ENCODE peak calls at places on chromosomes 6 and 20, in ten cellular contexts. Q, P, J, T, B, X, M, U, W and S are unnamed samples.

GRCh38 chr20:48892049-48892470 is 29.5 kb upstream of the ARFGEF2 start:
- DNase-seq in T (no peak), U (no peak), M (no peak), J (no peak), W (no peak), X (no peak), Q (no peak), B (no peak), P (no peak), S (no peak)

GRCh38 chr6:54248319-54248718 is 59.9 kb upstream of the TINAG start:
- DNase-seq in Q (no peak), T (no peak), P (no peak), B (no peak), W (no peak), U (no peak), J (no peak), M (no peak), X (no peak), S (no peak)

GRCh38 chr6:42745083-42745637 is 743 bp downstream of the TBCC start:
- DNase-seq in B (peak), T (peak), J (peak), W (peak), U (peak), M (peak), P (peak), Q (peak), X (peak), S (peak)

GRCh38 chr20:63775096-63775978 is 35.8 kb downstream of the SLC2A4RG start:
- DNase-seq in X (no peak), Q (no peak), P (no peak), J (no peak), T (no peak), B (peak), U (no peak), W (no peak), M (peak), S (peak)

GRCh38 chr20:41443667-41444066 is 77.0 kb upstream of the EMILIN3 start:
- DNase-seq in T (no peak), M (no peak), W (no peak), P (peak), X (no peak), J (no peak), U (no peak), B (no peak), Q (no peak), S (no peak)

GRCh38 chr6:132167966-132168365 is 216.8 kb upstream of the CCN2 start:
- DNase-seq in B (no peak), J (no peak), P (no peak), X (no peak), M (no peak), Q (no peak), W (no peak), U (no peak), T (no peak), S (no peak)

GRCh38 chr6:35084041-35084491 is 57.1 kb downstream of the TCP11 start:
- DNase-seq in T (no peak), M (no peak), X (peak), P (no peak), W (no peak), U (peak), J (peak), Q (no peak), B (peak), S (no peak)

GRCh38 chr6:85404497-85405174 is 45.2 kb upstream of the NT5E start:
- DNase-seq in P (no peak), B (no peak), J (no peak), U (no peak), X (no peak), Q (no peak), W (peak), T (no peak), M (peak), S (no peak)

GRCh38 chr6:87660226-87660886 is 41.7 kb downstream of the AKIRIN2 start:
- DNase-seq in B (no peak), P (peak), Q (peak), J (no peak), X (no peak), M (no peak), U (no peak), T (no peak), W (no peak), S (no peak)

GRCh38 chr6:111777357-111777756 is 95.9 kb downstream of the FYN start:
- DNase-seq in P (peak), X (no peak), J (no peak), T (no peak), B (no peak), W (no peak), U (no peak), Q (no peak), M (no peak), S (peak)

GRCh38 chr6:65937982-65938381 is 231.0 kb upstream of the EYS start:
- DNase-seq in J (no peak), X (no peak), M (peak), W (peak), Q (peak), P (no peak), T (no peak), B (no peak), U (no peak), S (no peak)

GRCh38 chr6:25277857-25278256 is 1.3 kb upstream of the CARMIL1 start:
- DNase-seq in U (no peak), T (no peak), W (no peak), Q (no peak), X (no peak), J (no peak), B (no peak), P (no peak), M (no peak), S (no peak)

GRCh38 chr6:157240059-157240959 is 83.0 kb downstream of the TMEM242 start:
- DNase-seq in B (peak), X (peak), W (no peak), M (peak), T (no peak), P (no peak), Q (no peak), U (no peak), J (no peak), S (peak)

GRCh38 chr6:108799791-108800190 is 48.4 kb upstream of the ARMC2 start:
- DNase-seq in T (no peak), M (no peak), W (no peak), Q (no peak), U (no peak), J (no peak), X (no peak), P (no peak), B (no peak), S (no peak)

GRCh38 chr6:42331019-42331418 is 113.4 kb upstream of the MRPS10 start:
- DNase-seq in T (no peak), P (no peak), W (no peak), J (no peak), U (no peak), X (no peak), Q (no peak), M (no peak), B (no peak), S (no peak)

GRCh38 chr6:47334334-47334733 is 24.6 kb upstream of the TNFRSF21 start:
- DNase-seq in U (no peak), B (no peak), M (no peak), Q (no peak), J (no peak), P (no peak), X (no peak), T (no peak), W (no peak), S (no peak)

GRCh38 chr6:140921366-140922226 is 1211.1 kb upstream of the GJE1 start:
- DNase-seq in J (no peak), M (no peak), X (no peak), B (no peak), W (peak), T (no peak), Q (peak), P (peak), U (no peak), S (peak)

GRCh38 chr6:111761783-111762312 is 111.4 kb downstream of the FYN start:
- DNase-seq in J (no peak), P (peak), Q (no peak), W (no peak), X (peak), B (no peak), M (no peak), T (no peak), U (no peak), S (no peak)

GRCh38 chr20:63819224-63819917 is 11.7 kb downstream of the ZBTB46 start:
- DNase-seq in U (no peak), X (no peak), J (no peak), W (peak), T (no peak), M (no peak), B (no peak), P (peak), Q (no peak), S (no peak)

GRCh38 chr6:38345586-38345985 is 294.1 kb downstream of the BTBD9 start:
- DNase-seq in U (no peak), Q (no peak), T (no peak), J (no peak), B (no peak), P (no peak), X (no peak), W (no peak), M (no peak), S (no peak)

GRCh38 chr6:169075211-169075621 is 178.4 kb downstream of the THBS2 start:
- DNase-seq in B (peak), Q (peak), M (peak), J (peak), P (peak), T (no peak), X (no peak), W (no peak), U (no peak), S (no peak)

GRCh38 chr20:15637971-15638754 is 935.1 kb downstream of the KIF16B start:
- DNase-seq in W (no peak), Q (no peak), P (no peak), J (no peak), U (no peak), T (no peak), B (no peak), X (no peak), M (peak), S (no peak)

GRCh38 chr6:168619560-168620314 is 178.8 kb downstream of the SMOC2 start:
- DNase-seq in W (no peak), J (no peak), X (no peak), T (no peak), U (no peak), Q (no peak), B (no peak), M (no peak), P (peak), S (no peak)

GRCh38 chr6:132298344-132298949 is 102.8 kb downstream of the MOXD1 start:
- DNase-seq in Q (peak), W (peak), J (no peak), T (no peak), U (no peak), P (peak), X (no peak), M (peak), B (no peak), S (peak)

GRCh38 chr20:48176139-48176538 is 390.9 kb upstream of the SULF2 start:
- DNase-seq in M (no peak), P (no peak), W (no peak), B (no peak), U (no peak), J (no peak), X (no peak), T (no peak), Q (no peak), S (no peak)

GRCh38 chr6:150028799-150029198 is 3.5 kb upstream of the RAET1L start:
- DNase-seq in U (no peak), Q (no peak), W (no peak), T (no peak), M (no peak), J (no peak), P (no peak), X (peak), B (no peak), S (no peak)

GRCh38 chr6:139605350-139605749 is 230.9 kb upstream of the CITED2 start:
- DNase-seq in J (no peak), P (no peak), X (no peak), B (no peak), M (no peak), U (no peak), W (no peak), T (no peak), Q (peak), S (no peak)

GRCh38 chr6:2741756-2742155 is 9.0 kb downstream of the MYLK4 start:
- DNase-seq in Q (no peak), X (no peak), T (no peak), W (no peak), M (no peak), U (no peak), P (no peak), B (no peak), J (no peak), S (no peak)

DNA sequence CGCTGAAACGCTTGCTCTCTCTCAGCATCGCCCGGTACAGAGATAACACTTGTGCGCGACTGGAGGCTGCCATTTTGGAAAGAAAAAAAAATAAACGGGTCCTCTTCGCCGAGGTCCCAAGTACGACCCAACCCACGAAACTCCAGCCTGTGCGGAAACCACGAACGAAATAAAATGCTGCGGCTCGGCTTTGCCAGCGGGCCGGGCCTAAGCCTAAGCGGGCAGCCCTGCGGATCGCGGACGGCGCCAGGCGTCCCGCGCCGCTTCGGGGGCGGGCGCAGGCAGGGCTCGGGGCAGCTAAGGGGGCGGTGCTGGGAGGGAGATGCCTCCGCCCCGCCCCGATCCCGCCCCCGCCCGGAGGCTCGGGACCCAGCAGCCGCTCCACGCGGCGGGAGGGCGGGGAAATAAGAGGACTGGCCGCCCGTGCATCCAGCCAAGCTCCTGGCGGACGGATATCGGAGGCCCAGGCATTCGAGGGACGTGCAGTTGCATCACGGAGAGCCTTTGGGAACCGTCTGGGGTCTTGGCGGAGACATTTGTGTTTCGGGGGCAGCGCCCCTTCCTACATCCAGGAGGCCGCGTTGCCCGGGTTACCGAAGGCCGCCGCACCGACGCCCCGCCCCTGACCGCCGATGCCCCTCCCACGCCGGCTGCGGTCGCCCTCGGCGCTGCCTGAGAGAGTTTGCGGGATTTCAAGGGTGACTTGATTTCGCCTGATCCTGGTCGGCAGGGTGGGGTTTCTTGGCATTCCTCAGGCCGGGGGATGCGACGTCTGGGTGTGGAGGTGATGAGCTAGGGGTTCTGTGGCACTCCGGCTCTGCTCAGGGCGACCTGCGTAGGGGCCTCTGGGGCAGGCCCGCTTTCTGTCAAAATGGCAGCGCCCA is at the start of the genes FARS2 and LYRM4:
- DNase-seq in J (peak), T (peak), M (peak), P (peak), B (peak), W (peak), X (peak), U (peak), Q (peak), S (peak)
- TF ChIP-seq POLR2A in J (no peak), T (no peak), M (no peak), P (peak), B (no peak), W (peak), X (no peak), U (peak), Q (peak), S (peak)

GRCh38 chr6:31569861-31570536 is 2.1 kb upstream of the LTA start:
- DNase-seq in U (no peak), B (no peak), P (no peak), J (no peak), X (peak), Q (no peak), T (no peak), M (no peak), W (no peak), S (no peak)

GRCh38 chr6:31573239-31574105 is 1.4 kb downstream of the LTA start:
- DNase-seq in U (no peak), Q (no peak), J (no peak), M (no peak), W (no peak), P (no peak), T (no peak), B (no peak), X (peak), S (no peak)

GRCh38 chr6:31575335-31575901 is at the start of gene TNF:
- DNase-seq in B (no peak), J (peak), X (peak), T (peak), W (no peak), Q (peak), U (no peak), M (peak), P (peak), S (no peak)

GRCh38 chr6:31574106-31575061 is 981 bp upstream of the TNF start:
- DNase-seq in X (no peak), P (peak), Q (no peak), W (no peak), B (no peak), U (no peak), T (no peak), J (no peak), M (no peak), S (no peak)

DNA sequence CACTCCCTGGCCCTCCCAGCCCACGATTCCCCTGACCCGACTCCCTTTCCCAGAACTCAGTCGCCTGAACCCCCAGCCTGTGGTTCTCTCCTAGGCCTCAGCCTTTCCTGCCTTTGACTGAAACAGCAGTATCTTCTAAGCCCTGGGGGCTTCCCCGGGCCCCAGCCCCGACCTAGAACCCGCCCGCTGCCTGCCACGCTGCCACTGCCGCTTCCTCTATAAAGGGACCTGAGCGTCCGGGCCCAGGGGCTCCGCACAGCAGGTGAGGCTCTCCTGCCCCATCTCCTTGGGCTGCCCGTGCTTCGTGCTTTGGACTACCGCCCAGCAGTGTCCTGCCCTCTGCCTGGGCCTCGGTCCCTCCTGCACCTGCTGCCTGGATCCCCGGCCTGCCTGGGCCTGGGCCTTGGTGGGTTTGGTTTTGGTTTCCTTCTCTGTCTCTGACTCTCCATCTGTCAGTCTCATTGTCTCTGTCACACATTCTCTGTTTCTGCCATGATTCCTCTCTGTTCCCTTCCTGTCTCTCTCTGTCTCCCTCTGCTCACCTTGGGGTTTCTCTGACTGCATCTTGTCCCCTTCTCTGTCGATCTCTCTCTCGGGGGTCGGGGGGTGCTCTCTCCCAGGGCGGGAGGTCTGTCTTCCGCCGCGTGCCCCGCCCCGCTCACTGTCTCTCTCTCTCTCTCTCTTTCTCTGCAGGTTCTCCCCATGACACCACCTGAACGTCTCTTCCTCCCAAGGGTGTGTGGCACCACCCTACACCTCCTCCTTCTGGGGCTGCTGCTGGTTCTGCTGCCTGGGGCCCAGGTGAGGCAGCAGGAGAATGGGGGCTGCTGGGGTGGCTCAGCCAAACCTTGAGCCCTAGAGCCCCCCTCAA is at the start of gene LTA:
- DNase-seq in Q (no peak), B (no peak), W (no peak), T (no peak), J (no peak), P (no peak), U (no peak), M (no peak), X (peak), S (no peak)
- TF ChIP-seq POLR2A in Q (no peak), B (no peak), W (no peak), T (no peak), J (no peak), P (no peak), U (peak), M (no peak), X (peak), S (no peak)

GRCh38 chr6:18155273-18155863 is at the start of gene KDM1B:
- DNase-seq in T (no peak), M (peak), U (peak), W (peak), Q (peak), X (peak), P (peak), J (peak), B (peak), S (no peak)

GRCh38 chr6:18153311-18153703 is 1.6 kb downstream of the TPMT start:
- DNase-seq in W (no peak), M (no peak), Q (no peak), U (no peak), P (no peak), X (no peak), J (no peak), T (no peak), B (no peak), S (no peak)

GRCh38 chr6:18155864-18156396 is 708 bp downstream of the KDM1B start:
- DNase-seq in X (peak), J (peak), T (peak), M (peak), U (peak), P (peak), Q (peak), B (peak), W (peak), S (peak)

GRCh38 chr6:18151801-18152200 is 3.1 kb downstream of the TPMT start:
- DNase-seq in B (no peak), M (no peak), X (no peak), J (no peak), T (no peak), W (no peak), P (no peak), U (no peak), Q (no peak), S (no peak)

GRCh38 chr6:18154507-18155272 is at the start of gene TPMT:
- DNase-seq in P (no peak), M (peak), W (no peak), Q (peak), J (peak), T (peak), U (no peak), B (no peak), X (peak), S (peak)
- TF ChIP-seq POLR2A in P (peak), M (peak), W (peak), Q (peak), J (no peak), T (no peak), U (peak), B (no peak), X (peak), S (peak)

GRCh38 chr6:41027799-41028617 is 11.0 kb downstream of the UNC5CL start:
- DNase-seq in M (peak), X (peak), Q (peak), U (peak), W (peak), B (peak), P (peak), T (peak), J (peak), S (peak)
- TF ChIP-seq POLR2A in M (peak), X (no peak), Q (no peak), U (peak), W (no peak), B (no peak), P (no peak), T (no peak), J (no peak), S (peak)

GRCh38 chr6:73523434-73524123 is 2.7 kb upstream of the EEF1A1 start:
- DNase-seq in M (peak), B (peak), U (peak), X (peak), J (peak), W (peak), Q (peak), P (peak), T (peak), S (peak)
- TF ChIP-seq POLR2A in M (peak), B (no peak), U (peak), X (peak), J (no peak), W (peak), Q (no peak), P (peak), T (no peak), S (peak)

GRCh38 chr6:165663283-165663735 is 268 bp upstream of the PDE10A start:
- DNase-seq in X (no peak), Q (peak), J (peak), B (no peak), T (no peak), M (peak), U (no peak), P (no peak), W (peak), S (no peak)
- TF ChIP-seq POLR2A in X (no peak), Q (no peak), J (no peak), B (no peak), T (no peak), M (no peak), U (no peak), P (no peak), W (no peak), S (no peak)

GRCh38 chr6:4133941-4134838 is 1.2 kb downstream of the ECI2 start:
- DNase-seq in Q (peak), J (peak), B (no peak), X (peak), P (peak), W (no peak), U (no peak), T (peak), M (peak), S (peak)
- TF ChIP-seq POLR2A in Q (no peak), J (no peak), B (no peak), X (no peak), P (no peak), W (no peak), U (no peak), T (no peak), M (no peak), S (no peak)